ENCODE peak calls at places on chromosomes 4 and X, in seven cellular contexts. V is IMR-90, O is fibroblast of pulmonary artery, A is fibroblast of mammary gland, I is A549, C is keratinocyte, N is BJ. G is an unnamed sample.

GRCh38 chrX:39855748-39856129 is 242.0 kb downstream of the BCOR start:
- DNase-seq in V (peak), O (no peak), A (peak), I (peak), C (no peak), N (no peak), G (no peak)

GRCh38 chr4:149140841-149141240 is 674.8 kb downstream of the IQCM start:
- DNase-seq in V (peak), O (peak), A (peak), I (no peak), C (no peak), N (no peak), G (peak)

GRCh38 chr4:168631241-168632151 is 134.6 kb downstream of the PALLD start:
- DNase-seq in V (peak), O (peak), A (peak), I (peak), C (no peak), N (no peak), G (peak)

GRCh38 chr4:112735474-112735951 is 98.6 kb downstream of the LARP7 start:
- DNase-seq in V (no peak), O (no peak), A (no peak), I (no peak), C (no peak), N (no peak), G (peak)

GRCh38 chrX:16635040-16635439 is 14.9 kb upstream of the S100G start:
- DNase-seq in V (no peak), O (no peak), A (no peak), I (no peak), C (no peak), N (no peak), G (no peak)

GRCh38 chr4:23500876-23501275 is 389.0 kb downstream of the PPARGC1A start:
- DNase-seq in V (no peak), O (no peak), A (no peak), I (no peak), C (no peak), N (no peak), G (no peak)

GRCh38 chrX:10514891-10515290 is 105.5 kb downstream of the MID1 start:
- DNase-seq in V (peak), O (peak), A (peak), I (no peak), C (no peak), N (no peak), G (peak)

GRCh38 chr4:65453398-65453797 is 216.9 kb downstream of the EPHA5 start:
- DNase-seq in V (no peak), O (no peak), A (no peak), I (no peak), C (no peak), N (no peak), G (no peak)

GRCh38 chr4:28443786-28444412 is 1583.3 kb downstream of the STIM2 start:
- DNase-seq in V (peak), O (no peak), A (peak), I (no peak), C (peak), N (no peak), G (no peak)

GRCh38 chr4:73742776-73743175 is 2.4 kb downstream of the CXCL8 start:
- DNase-seq in V (no peak), O (no peak), A (no peak), I (no peak), C (no peak), N (no peak), G (no peak)

GRCh38 chr4:158914178-158914577 is 145.4 kb downstream of the FNIP2 start:
- DNase-seq in V (peak), O (peak), A (peak), I (peak), C (no peak), N (peak), G (peak)

GRCh38 chr4:124111922-124112321 is 600.6 kb downstream of the ANKRD50 start:
- DNase-seq in V (peak), O (peak), A (peak), I (peak), C (no peak), N (peak), G (peak)

GRCh38 chr4:15585331-15585730 is 69.8 kb downstream of the FBXL5 start:
- DNase-seq in V (no peak), O (no peak), A (no peak), I (no peak), C (no peak), N (no peak), G (no peak)

GRCh38 chr4:75834772-75835154 is 67.5 kb downstream of the PPEF2 start:
- DNase-seq in V (no peak), O (peak), A (peak), I (peak), C (no peak), N (no peak), G (no peak)

GRCh38 chr4:8513931-8514330 is 66.3 kb upstream of the GPR78 start:
- DNase-seq in V (no peak), O (no peak), A (no peak), I (no peak), C (no peak), N (no peak), G (no peak)

GRCh38 chrX:25968920-25969319 is 169.2 kb upstream of the MAGEB18 start:
- DNase-seq in V (no peak), O (peak), A (peak), I (peak), C (peak), N (no peak), G (peak)

GRCh38 chr4:37802068-37802666 is 24.3 kb upstream of the PGM2 start:
- DNase-seq in V (peak), O (peak), A (peak), I (peak), C (peak), N (no peak), G (peak)

GRCh38 chr4:74830928-74831327 is 36.6 kb upstream of the BTC start:
- DNase-seq in V (no peak), O (peak), A (peak), I (peak), C (no peak), N (no peak), G (peak)
- TF ChIP-seq CTCF in V (peak), O (peak), A (peak), I (no peak), C (peak), N (peak), G (peak)

GRCh38 chrX:91435465-91435864 is 826 bp downstream of the PABPC5 start:
- DNase-seq in V (no peak), O (no peak), A (peak), I (no peak), C (no peak), N (no peak), G (no peak)

DNA sequence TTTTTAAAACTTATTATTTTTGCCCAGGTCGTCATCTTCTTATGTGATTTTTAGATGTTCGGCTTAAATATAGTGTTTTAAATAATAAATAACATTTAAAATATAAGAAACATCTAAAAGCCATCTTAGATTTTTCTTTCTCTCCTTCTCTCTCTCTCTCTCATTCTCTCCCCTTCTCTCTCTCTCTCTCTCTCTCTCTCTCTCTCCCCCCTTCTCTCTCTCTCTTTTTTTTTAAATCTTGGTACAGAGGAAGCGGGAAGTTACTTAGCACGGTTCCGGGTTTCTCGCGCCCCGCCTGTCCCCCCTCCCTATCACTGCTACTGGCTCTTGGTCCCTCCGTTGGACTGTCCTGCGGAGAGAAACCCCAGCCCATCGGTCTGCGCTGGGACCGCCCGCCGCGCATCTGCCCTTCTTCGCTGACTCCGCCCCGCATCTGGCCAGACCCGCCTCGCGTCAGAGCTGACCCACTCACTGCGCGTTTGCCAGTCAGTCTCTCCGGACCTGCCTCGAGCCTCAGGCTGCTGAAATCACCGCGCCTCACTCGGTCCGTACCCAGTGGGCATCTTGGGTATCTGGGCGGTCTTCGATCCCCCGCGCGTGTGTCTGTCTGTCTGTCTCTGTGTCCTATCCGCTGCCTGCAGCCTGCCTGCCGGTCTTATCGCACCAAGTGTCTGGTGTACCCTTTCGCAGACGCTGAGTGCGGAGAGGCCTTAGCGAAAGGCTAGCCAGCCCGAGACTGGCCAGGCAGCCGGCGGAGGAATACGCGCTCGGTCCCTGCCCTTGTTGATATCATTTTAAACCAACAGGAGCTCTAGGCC is at the start of gene PABPC5:
- DNase-seq in V (peak), O (peak), A (peak), I (peak), C (no peak), N (peak), G (peak)
- H3K4me3 ChIP-seq in V (peak), O (peak), A (peak), I (no peak), C (no peak), N (peak), G (peak)

GRCh38 chr4:78592104-78592783 is 40.7 kb downstream of the ANXA3 start:
- DNase-seq in V (no peak), O (no peak), A (no peak), I (peak), C (no peak), N (no peak), G (no peak)
- TF ChIP-seq CTCF in V (no peak), O (peak), A (peak), I (peak), C (peak), N (peak), G (peak)

GRCh38 chr4:825063-825968 is 613 bp downstream of the CPLX1 start:
- DNase-seq in V (no peak), O (peak), A (peak), I (no peak), C (no peak), N (no peak), G (peak)
- H3K4me3 ChIP-seq in V (no peak), O (peak), A (no peak), I (peak), C (no peak), N (peak), G (peak)

G was measured in choroid plexus epithelial cell.